ENCODE peak calls at places on chromosomes 6 and 20, in four cellular contexts. One of them, this sample, is unnamed.

GRCh38 chr6:7112741-7113313 is 5.1 kb downstream of the RREB1 start:
- DNase-seq in K562: no peak
- DNase-seq in WTC11: peak
- DNase-seq in GM12878: peak
- DNase-seq in this sample: peak

GRCh38 chr20:63873477-63873971 is 8.5 kb downstream of the TPD52L2 start:
- DNase-seq in K562: no peak
- DNase-seq in GM12878: no peak
- DNase-seq in WTC11: no peak
- DNase-seq in this sample: no peak

GRCh38 chr6:144305985-144306384 is 20.9 kb downstream of the UTRN start:
- DNase-seq in GM12878: peak
- DNase-seq in WTC11: no peak
- DNase-seq in K562: no peak
- DNase-seq in this sample: no peak

GRCh38 chr20:42938486-42939205 is 251.1 kb downstream of the PTPRT start:
- DNase-seq in K562: no peak
- DNase-seq in GM12878: no peak
- DNase-seq in WTC11: no peak
- DNase-seq in this sample: no peak

GRCh38 chr6:33469661-33470060 is 15.3 kb downstream of the ZBTB9 start:
- DNase-seq in GM12878: no peak
- DNase-seq in K562: no peak
- DNase-seq in WTC11: no peak
- DNase-seq in this sample: no peak

GRCh38 chr6:82385102-82385501 is 21.5 kb downstream of the TPBG start:
- DNase-seq in K562: no peak
- DNase-seq in WTC11: no peak
- DNase-seq in GM12878: no peak
- DNase-seq in this sample: no peak

GRCh38 chr20:53387983-53388675 is 205.5 kb downstream of the ZNF217 start:
- DNase-seq in K562: no peak
- DNase-seq in WTC11: no peak
- DNase-seq in GM12878: no peak
- DNase-seq in this sample: no peak

GRCh38 chr20:51340451-51340840 is 202.1 kb downstream of the NFATC2 start:
- DNase-seq in K562: peak
- DNase-seq in GM12878: no peak
- DNase-seq in WTC11: no peak
- DNase-seq in this sample: no peak

GRCh38 chr6:144785056-144785455 is 499.9 kb downstream of the UTRN start:
- DNase-seq in GM12878: no peak
- DNase-seq in WTC11: no peak
- DNase-seq in K562: no peak
- DNase-seq in this sample: no peak

GRCh38 chr6:31659649-31660223 is 842 bp downstream of the C6orf47 start:
- DNase-seq in K562: no peak
- DNase-seq in GM12878: no peak
- DNase-seq in WTC11: no peak
- DNase-seq in this sample: no peak

GRCh38 chr6:112443666-112444065 is 96.5 kb downstream of the RFPL4B start:
- DNase-seq in K562: no peak
- DNase-seq in GM12878: no peak
- DNase-seq in WTC11: no peak
- DNase-seq in this sample: no peak

GRCh38 chr6:140909156-140909555 is 1223.6 kb upstream of the GJE1 start:
- DNase-seq in K562: no peak
- DNase-seq in GM12878: no peak
- DNase-seq in WTC11: no peak
- DNase-seq in this sample: no peak

GRCh38 chr6:34627296-34627695 is 69.3 kb downstream of the ILRUN start:
- DNase-seq in K562: no peak
- DNase-seq in WTC11: no peak
- DNase-seq in GM12878: no peak
- DNase-seq in this sample: no peak

GRCh38 chr6:10205892-10206291 is 209.0 kb downstream of the TFAP2A start:
- DNase-seq in GM12878: no peak
- DNase-seq in WTC11: no peak
- DNase-seq in K562: no peak
- DNase-seq in this sample: no peak

GRCh38 chr20:7540923-7541322 is 399.3 kb downstream of the HAO1 start:
- DNase-seq in GM12878: no peak
- DNase-seq in WTC11: no peak
- DNase-seq in K562: no peak
- DNase-seq in this sample: no peak

GRCh38 chr6:130955755-130956154 is 107.3 kb downstream of the EPB41L2 start:
- DNase-seq in GM12878: no peak
- DNase-seq in WTC11: no peak
- DNase-seq in K562: no peak
- DNase-seq in this sample: no peak

GRCh38 chr20:46835418-46835817 is 59.2 kb upstream of the EYA2 start:
- DNase-seq in K562: no peak
- DNase-seq in GM12878: no peak
- DNase-seq in WTC11: no peak
- DNase-seq in this sample: peak

GRCh38 chr20:56893206-56893605 is 264.1 kb downstream of the TFAP2C start:
- DNase-seq in WTC11: peak
- DNase-seq in K562: no peak
- DNase-seq in GM12878: no peak
- DNase-seq in this sample: no peak

GRCh38 chr6:141261016-141261671 is 871.6 kb upstream of the GJE1 start:
- DNase-seq in GM12878: no peak
- DNase-seq in K562: no peak
- DNase-seq in WTC11: no peak
- DNase-seq in this sample: no peak

DNA sequence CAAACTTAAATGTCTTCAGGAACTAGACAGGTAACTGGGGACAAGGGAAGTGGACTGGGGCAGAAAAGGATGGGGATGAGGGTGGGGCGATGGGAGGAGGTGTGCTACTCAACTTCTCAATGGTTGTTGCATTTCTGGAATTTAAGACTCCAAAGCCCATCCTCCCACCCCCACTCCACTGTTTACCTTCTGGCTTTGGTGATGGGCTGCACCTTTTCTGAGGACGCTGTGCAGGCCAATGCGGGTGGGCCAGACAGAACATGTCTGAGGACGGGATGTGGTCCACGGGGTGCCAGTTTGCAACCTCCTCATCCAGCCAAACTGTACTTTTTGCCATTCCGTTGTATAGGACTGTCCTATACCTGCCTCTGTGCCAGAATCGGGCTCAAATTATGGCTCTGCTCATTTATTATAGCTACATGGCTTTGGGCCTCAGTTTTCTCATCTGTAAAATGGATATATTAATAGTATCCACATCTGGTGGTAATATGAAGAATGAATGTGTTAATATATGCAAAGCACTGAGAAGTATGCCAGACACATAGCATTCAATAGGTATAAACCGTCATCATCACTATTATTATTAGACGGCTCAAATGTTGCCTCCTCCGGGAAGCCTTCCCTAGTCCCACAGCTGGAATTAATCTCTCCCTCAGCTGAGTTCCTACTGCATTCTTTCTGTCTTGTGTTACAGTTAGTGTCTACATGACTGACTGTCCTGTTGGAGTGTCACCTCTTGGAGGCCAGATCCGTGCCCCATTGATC is 31.0 kb upstream of the VEGFA start:
- DNase-seq in K562: no peak
- DNase-seq in WTC11: no peak
- DNase-seq in GM12878: no peak
- DNase-seq in this sample: no peak
- TF ChIP-seq CBFB in K562: no peak
- TF ChIP-seq CBFB in WTC11: no peak
- TF ChIP-seq CBFB in GM12878: no peak
- TF ChIP-seq CBFB in this sample: no peak

GRCh38 chr20:37941332-37941731 is 38.4 kb downstream of the VSTM2L start:
- DNase-seq in GM12878: no peak
- DNase-seq in WTC11: peak
- DNase-seq in K562: peak
- DNase-seq in this sample: peak
- TF ChIP-seq CBFB in GM12878: no peak
- TF ChIP-seq CBFB in WTC11: no peak
- TF ChIP-seq CBFB in K562: no peak
- TF ChIP-seq CBFB in this sample: no peak

GRCh38 chr20:60008130-60008808 is 50.0 kb downstream of the CDH26 start:
- DNase-seq in GM12878: no peak
- DNase-seq in WTC11: no peak
- DNase-seq in K562: no peak
- DNase-seq in this sample: no peak
- TF ChIP-seq CBFB in GM12878: no peak
- TF ChIP-seq CBFB in WTC11: no peak
- TF ChIP-seq CBFB in K562: no peak
- TF ChIP-seq CBFB in this sample: no peak

GRCh38 chr6:134735461-134735860 is 214.4 kb downstream of the ALDH8A1 start:
- DNase-seq in GM12878: no peak
- DNase-seq in WTC11: no peak
- DNase-seq in K562: no peak
- DNase-seq in this sample: no peak
- TF ChIP-seq CBFB in GM12878: no peak
- TF ChIP-seq CBFB in WTC11: no peak
- TF ChIP-seq CBFB in K562: no peak
- TF ChIP-seq CBFB in this sample: no peak

GRCh38 chr6:157867155-157867559 is 44.1 kb downstream of the SNX9 start:
- DNase-seq in GM12878: no peak
- DNase-seq in WTC11: no peak
- DNase-seq in K562: peak
- DNase-seq in this sample: no peak
- TF ChIP-seq CBFB in GM12878: no peak
- TF ChIP-seq CBFB in WTC11: no peak
- TF ChIP-seq CBFB in K562: no peak
- TF ChIP-seq CBFB in this sample: no peak

GRCh38 chr6:73703514-73703913 is 7.5 kb downstream of the CD109 start:
- DNase-seq in WTC11: no peak
- DNase-seq in GM12878: no peak
- DNase-seq in K562: no peak
- DNase-seq in this sample: no peak

GRCh38 chr6:73704798-73705197 is 8.8 kb downstream of the CD109 start:
- DNase-seq in WTC11: no peak
- DNase-seq in K562: no peak
- DNase-seq in GM12878: no peak
- DNase-seq in this sample: no peak

GRCh38 chr6:73706971-73707370 is 11.0 kb downstream of the CD109 start:
- DNase-seq in K562: no peak
- DNase-seq in WTC11: no peak
- DNase-seq in GM12878: no peak
- DNase-seq in this sample: no peak

GRCh38 chr6:73702444-73702843 is 6.4 kb downstream of the CD109 start:
- DNase-seq in WTC11: no peak
- DNase-seq in GM12878: no peak
- DNase-seq in K562: no peak
- DNase-seq in this sample: no peak

DNA sequence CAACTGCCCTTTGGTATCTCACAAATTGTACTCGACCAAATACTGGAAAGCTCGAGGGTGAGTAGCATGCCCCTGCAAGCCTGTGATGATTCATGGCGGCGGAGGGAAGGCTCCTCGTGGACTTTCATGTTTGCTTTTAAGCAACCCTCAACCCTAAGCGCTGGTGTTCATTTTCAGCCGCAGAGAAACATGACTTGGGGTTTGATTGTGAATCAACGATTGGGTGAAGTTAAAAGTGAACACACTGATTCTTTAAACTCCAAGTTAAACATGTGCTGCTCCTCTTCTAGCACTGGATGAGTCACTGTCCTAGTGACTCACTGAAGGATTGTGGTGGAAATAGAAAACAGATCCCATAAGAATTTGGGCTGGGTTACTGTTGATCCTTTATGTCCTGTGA is 8.3 kb downstream of the CD109 start:
- DNase-seq in GM12878: no peak
- DNase-seq in WTC11: no peak
- DNase-seq in K562: no peak
- DNase-seq in this sample: peak
- TF ChIP-seq CBFB in GM12878: no peak
- TF ChIP-seq CBFB in WTC11: no peak
- TF ChIP-seq CBFB in K562: no peak
- TF ChIP-seq CBFB in this sample: no peak